ENCODE peak calls at places on chromosomes 3 and 15, in four cellular contexts. V is GM23248, O is astrocyte of the spinal cord, Y is tibial artery. G is an unnamed sample.

GRCh38 chr15:56936929-56937328 is 18.5 kb downstream of the TCF12 start:
- DNase-seq in V (no peak), O (no peak), Y (no peak), G (no peak)

GRCh38 chr3:49802719-49803463 is at the start of gene INKA1:
- DNase-seq in V (peak), O (peak), Y (peak), G (no peak)

GRCh38 chr15:80660114-80660513 is 35.0 kb upstream of the ABHD17C start:
- DNase-seq in V (peak), O (peak), Y (no peak), G (peak)

GRCh38 chr3:24640330-24640877 is 145.8 kb upstream of the THRB start:
- DNase-seq in V (peak), O (peak), Y (no peak), G (peak)

GRCh38 chr3:40873456-40873855 is 325.8 kb upstream of the CTNNB1 start:
- DNase-seq in V (no peak), O (no peak), Y (no peak), G (no peak)

GRCh38 chr3:54696313-54696712 is 231.5 kb downstream of the LRTM1 start:
- DNase-seq in V (no peak), O (no peak), Y (no peak), G (no peak)

GRCh38 chr15:80485370-80486164 is 81.4 kb downstream of the ARNT2 start:
- DNase-seq in V (no peak), O (no peak), Y (no peak), G (no peak)

GRCh38 chr3:38111696-38112377 is 25.1 kb downstream of the ACAA1 start:
- DNase-seq in V (no peak), O (no peak), Y (peak), G (no peak)

GRCh38 chr15:64915518-64916227 is 4.0 kb downstream of the ANKDD1A start:
- DNase-seq in V (no peak), O (no peak), Y (no peak), G (no peak)

GRCh38 chr15:62075595-62076279 is 9.0 kb downstream of the C2CD4A start:
- DNase-seq in V (peak), O (peak), Y (no peak), G (no peak)

GRCh38 chr15:81001180-81002003 is 669 bp downstream of the TLNRD1 start:
- DNase-seq in V (peak), O (peak), Y (peak), G (no peak)

GRCh38 chr15:76898102-76898501 is 7.0 kb downstream of the SCAPER start:
- DNase-seq in V (no peak), O (no peak), Y (no peak), G (no peak)

GRCh38 chr3:18223591-18224338 is 201.4 kb downstream of the SATB1 start:
- DNase-seq in V (no peak), O (no peak), Y (no peak), G (no peak)

GRCh38 chr3:58581328-58582091 is 4.3 kb upstream of the FAM107A start:
- DNase-seq in V (no peak), O (no peak), Y (no peak), G (peak)

GRCh38 chr15:90340345-90340744 is 11.7 kb upstream of the ZNF774 start:
- DNase-seq in V (no peak), O (no peak), Y (no peak), G (no peak)

GRCh38 chr15:78951841-78952238 is 7.0 kb upstream of the CTSH start:
- DNase-seq in V (no peak), O (no peak), Y (no peak), G (no peak)

GRCh38 chr3:177050466-177051237 is 146.6 kb downstream of the TBL1XR1 start:
- DNase-seq in V (peak), O (peak), Y (no peak), G (no peak)

GRCh38 chr3:184663756-184664155 is 48.1 kb downstream of the MAGEF1 start:
- DNase-seq in V (peak), O (no peak), Y (no peak), G (no peak)

GRCh38 chr3:7999363-7999762 is 502.3 kb upstream of the LMCD1 start:
- DNase-seq in V (no peak), O (peak), Y (no peak), G (no peak)

GRCh38 chr3:21894459-21895083 is 143.6 kb upstream of the ZNF385D start:
- DNase-seq in V (peak), O (peak), Y (no peak), G (no peak)

GRCh38 chr15:50181206-50181982 is 602 bp upstream of the SLC27A2 start:
- DNase-seq in V (no peak), O (no peak), Y (no peak), G (no peak)

GRCh38 chr15:63596666-63597032 is 538 bp upstream of the FBXL22 start:
- DNase-seq in V (peak), O (no peak), Y (no peak), G (no peak)

GRCh38 chr15:26866298-26867198 is at the start of gene GABRA5:
- DNase-seq in V (peak), O (peak), Y (no peak), G (peak)

GRCh38 chr3:81713018-81713417 is 48.4 kb downstream of the GBE1 start:
- DNase-seq in V (no peak), O (no peak), Y (no peak), G (no peak)

GRCh38 chr3:16448691-16449090 is 64.8 kb downstream of the RFTN1 start:
- DNase-seq in V (peak), O (peak), Y (peak), G (peak)

GRCh38 chr3:13548696-13549512 is at the start of gene FBLN2:
- DNase-seq in V (peak), O (no peak), Y (no peak), G (no peak)

GRCh38 chr3:184786271-184787010 is 25.5 kb upstream of the VPS8 start:
- DNase-seq in V (peak), O (peak), Y (peak), G (no peak)

GRCh38 chr15:66040211-66040892 is 171.1 kb downstream of the RAB11A start:
- DNase-seq in V (peak), O (no peak), Y (no peak), G (no peak)

GRCh38 chr15:22904736-22905135 is 66.3 kb downstream of the NIPA2 start:
- DNase-seq in V (no peak), O (peak), Y (no peak), G (no peak)

GRCh38 chr15:69607101-69607500 is 154.5 kb downstream of the RPLP1 start:
- DNase-seq in V (no peak), O (no peak), Y (no peak), G (peak)

GRCh38 chr3:63290686-63291085 is 12.6 kb downstream of the SYNPR start:
- DNase-seq in V (no peak), O (no peak), Y (no peak), G (no peak)

GRCh38 chr3:46850468-46850780 is 12.8 kb downstream of the MYL3 start:
- DNase-seq in V (no peak), O (no peak), Y (no peak), G (no peak)

GRCh38 chr15:77830041-77830440 is 197.3 kb upstream of the LINGO1 start:
- DNase-seq in V (peak), O (peak), Y (no peak), G (peak)

GRCh38 chr3:186097663-186098451 is 11.0 kb downstream of the ETV5 start:
- DNase-seq in V (peak), O (peak), Y (peak), G (peak)

GRCh38 chr3:72746412-72747411 is 101.5 kb downstream of the SHQ1 start:
- DNase-seq in V (no peak), O (peak), Y (no peak), G (peak)

GRCh38 chr3:196918968-196919367 is 23.4 kb downstream of the NCBP2 start:
- DNase-seq in V (no peak), O (no peak), Y (no peak), G (peak)

DNA sequence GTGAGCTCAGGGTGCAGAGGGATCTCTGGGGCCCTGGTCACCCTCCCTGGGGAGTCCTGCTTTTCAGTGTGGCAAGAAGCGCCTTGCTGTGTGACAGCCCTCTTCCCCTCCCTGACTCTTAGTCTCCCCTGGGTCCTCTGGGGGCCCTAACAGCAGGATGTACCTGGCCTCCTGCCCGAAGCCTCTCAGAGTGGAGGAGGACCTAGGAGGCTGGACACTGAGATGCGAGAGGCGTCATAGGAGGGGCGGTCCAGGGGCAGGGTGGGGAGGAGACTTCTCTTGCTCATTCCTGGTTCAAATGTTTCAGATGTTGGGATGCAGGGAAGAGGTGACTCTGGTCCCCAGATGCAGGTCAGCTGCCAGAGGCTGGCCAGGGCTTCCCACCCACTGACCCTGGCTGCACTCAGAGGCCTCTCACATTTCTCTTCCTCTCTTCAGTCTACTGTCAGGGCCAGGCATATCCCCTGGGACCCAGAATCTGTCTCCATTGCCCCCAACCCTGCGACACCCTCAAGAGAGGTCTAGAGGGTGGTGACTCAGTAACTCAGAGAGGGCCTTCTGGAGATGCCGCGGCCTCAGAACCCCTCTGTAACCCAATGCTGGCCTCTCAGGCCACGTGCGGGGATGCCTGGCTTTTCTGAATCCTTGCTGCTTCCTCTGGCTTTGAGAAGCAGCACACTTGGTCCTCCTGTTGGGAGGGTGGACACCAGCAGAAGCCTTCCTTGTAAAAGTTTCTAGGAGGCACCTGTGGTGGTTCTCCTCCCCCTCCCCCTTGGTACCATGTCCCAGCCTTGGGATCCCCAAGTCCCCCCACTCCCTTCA is 25.9 kb downstream of the SNX33 start:
- DNase-seq in V (peak), O (peak), Y (peak), G (peak)
- H3K4me3 ChIP-seq in V (no peak), O (no peak), Y (peak), G (no peak)

GRCh38 chr15:59887211-59887610 is 116.9 kb upstream of the FOXB1 start:
- DNase-seq in V (no peak), O (no peak), Y (no peak), G (no peak)
- H3K4me3 ChIP-seq in V (no peak), O (no peak), Y (no peak), G (no peak)

GRCh38 chr3:112333386-112334334 is 704 bp downstream of the CD200 start:
- DNase-seq in V (no peak), O (peak), Y (peak), G (no peak)

GRCh38 chr3:112338021-112338726 is 5.2 kb downstream of the CD200 start:
- DNase-seq in V (no peak), O (no peak), Y (no peak), G (no peak)

GRCh38 chr3:112338727-112339056 is 5.7 kb downstream of the CD200 start:
- DNase-seq in V (no peak), O (no peak), Y (no peak), G (no peak)

GRCh38 chr3:112333002-112333385 is at the start of gene CD200:
- DNase-seq in V (peak), O (no peak), Y (peak), G (peak)

GRCh38 chr3:112334709-112335108 is 1.8 kb downstream of the CD200 start:
- DNase-seq in V (no peak), O (no peak), Y (no peak), G (no peak)
- H3K4me3 ChIP-seq in V (no peak), O (no peak), Y (peak), G (no peak)

GRCh38 chr3:4447600-4448561 is 19.2 kb downstream of the SUMF1 start:
- DNase-seq in V (no peak), O (no peak), Y (no peak), G (no peak)
- H3K4me3 ChIP-seq in V (no peak), O (no peak), Y (no peak), G (no peak)

GRCh38 chr15:45129651-45130129 is at the start of the genes DUOX1 and DUOXA1:
- DNase-seq in V (peak), O (no peak), Y (no peak), G (no peak)
- H3K4me3 ChIP-seq in V (peak), O (no peak), Y (peak), G (no peak)

GRCh38 chr15:89150762-89151305 is 62.6 kb downstream of the ABHD2 start:
- DNase-seq in V (no peak), O (no peak), Y (no peak), G (no peak)
- H3K4me3 ChIP-seq in V (no peak), O (no peak), Y (no peak), G (no peak)

GRCh38 chr15:74426404-74427281 is 7.1 kb downstream of the SEMA7A start:
- DNase-seq in V (no peak), O (no peak), Y (no peak), G (no peak)
- H3K4me3 ChIP-seq in V (no peak), O (no peak), Y (no peak), G (no peak)

GRCh38 chr3:65596511-65597224 is 442.1 kb downstream of the MAGI1 start:
- DNase-seq in V (no peak), O (no peak), Y (no peak), G (no peak)
- H3K4me3 ChIP-seq in V (peak), O (peak), Y (peak), G (peak)

DNA sequence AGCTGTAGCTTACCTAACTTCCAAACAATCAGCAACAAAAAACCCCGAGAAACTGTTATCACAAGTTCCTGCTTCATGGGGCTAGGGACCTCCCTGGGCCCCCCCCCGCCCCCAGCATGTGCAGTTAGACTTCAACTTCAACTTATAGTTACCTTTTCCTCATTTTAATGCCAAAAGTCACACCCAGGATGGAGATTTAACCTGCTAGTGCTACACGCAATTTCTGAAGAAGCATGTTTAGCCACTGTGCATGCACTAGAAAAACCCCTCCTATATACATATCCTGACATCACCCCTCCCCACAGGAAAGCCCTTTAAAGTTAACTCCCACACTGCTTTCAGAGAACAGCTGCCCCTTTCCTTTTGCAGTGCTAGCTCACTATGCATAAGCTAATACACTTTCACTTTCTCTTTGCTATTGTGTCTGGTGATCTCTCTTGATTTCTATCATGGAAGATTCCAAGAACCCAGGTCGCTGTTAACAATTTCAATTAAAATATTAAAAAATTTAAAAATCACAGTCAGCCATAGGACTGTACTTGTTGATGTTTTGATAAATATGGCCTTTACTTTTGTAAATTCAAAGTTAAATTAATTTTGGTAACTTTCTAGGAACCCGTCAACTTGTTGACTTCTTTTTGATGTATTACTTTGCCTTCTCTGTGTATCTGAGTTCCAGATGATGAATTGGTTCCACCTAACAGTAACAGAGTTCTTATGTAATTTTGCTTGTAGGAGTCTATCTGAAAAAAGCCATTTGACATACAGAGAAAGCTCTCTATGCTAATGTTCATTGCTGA is 75.2 kb upstream of the ACAD9 start:
- DNase-seq in V (peak), O (peak), Y (no peak), G (no peak)
- H3K4me3 ChIP-seq in V (peak), O (no peak), Y (no peak), G (no peak)